ENCODE peak calls at places on chromosomes 1 and 21, in nine cellular contexts. One of them, this sample, is unnamed.

GRCh38 chr1:228058981-228059535 is 23.4 kb upstream of the ARF1 start:
- DNase-seq in HL-60: no peak
- DNase-seq in IMR-90: no peak
- DNase-seq in colonic mucosa: no peak
- DNase-seq in heart left ventricle: no peak
- DNase-seq in Caco-2: no peak
- DNase-seq in psoas muscle: peak; percentile 47
- DNase-seq in neural progenitor cell: no peak
- DNase-seq in HCT116: no peak
- DNase-seq in this sample: no peak

GRCh38 chr1:148317288-148317985 is 165.4 kb upstream of the NBPF11 start:
- DNase-seq in HL-60: no peak
- DNase-seq in IMR-90: no peak
- DNase-seq in colonic mucosa: no peak
- DNase-seq in heart left ventricle: no peak
- DNase-seq in Caco-2: no peak
- DNase-seq in psoas muscle: no peak
- DNase-seq in neural progenitor cell: no peak
- DNase-seq in HCT116: no peak
- DNase-seq in this sample: no peak

GRCh38 chr1:181021811-181022434 is 747 bp downstream of the STX6 start:
- DNase-seq in HL-60: no peak
- DNase-seq in IMR-90: peak; percentile 73
- DNase-seq in colonic mucosa: peak; percentile 72
- DNase-seq in heart left ventricle: peak; percentile 74
- DNase-seq in Caco-2: peak; percentile 58
- DNase-seq in psoas muscle: peak; percentile 70
- DNase-seq in neural progenitor cell: peak; percentile 85
- DNase-seq in HCT116: no peak
- DNase-seq in this sample: no peak

GRCh38 chr1:8382051-8382505 is 64.2 kb downstream of the SLC45A1 start:
- DNase-seq in HL-60: no peak
- DNase-seq in IMR-90: no peak
- DNase-seq in colonic mucosa: no peak
- DNase-seq in heart left ventricle: no peak
- DNase-seq in Caco-2: no peak
- DNase-seq in psoas muscle: no peak
- DNase-seq in neural progenitor cell: peak; percentile 88
- DNase-seq in HCT116: no peak
- DNase-seq in this sample: peak; percentile 80

GRCh38 chr1:186620951-186621350 is 59.3 kb downstream of the PTGS2 start:
- DNase-seq in HL-60: peak; percentile 63
- DNase-seq in IMR-90: peak; percentile 78
- DNase-seq in colonic mucosa: no peak
- DNase-seq in heart left ventricle: no peak
- DNase-seq in Caco-2: no peak
- DNase-seq in psoas muscle: no peak
- DNase-seq in neural progenitor cell: no peak
- DNase-seq in HCT116: no peak
- DNase-seq in this sample: peak; percentile 26

GRCh38 chr1:36177589-36178463 is 21.9 kb downstream of the MAP7D1 start:
- DNase-seq in HL-60: no peak
- DNase-seq in IMR-90: no peak
- DNase-seq in colonic mucosa: no peak
- DNase-seq in heart left ventricle: no peak
- DNase-seq in Caco-2: no peak
- DNase-seq in psoas muscle: no peak
- DNase-seq in neural progenitor cell: peak; percentile 24
- DNase-seq in HCT116: no peak
- DNase-seq in this sample: no peak

GRCh38 chr21:36073181-36073580 is 3.4 kb downstream of the CBR1 start:
- DNase-seq in HL-60: no peak
- DNase-seq in IMR-90: no peak
- DNase-seq in colonic mucosa: no peak
- DNase-seq in heart left ventricle: no peak
- DNase-seq in Caco-2: no peak
- DNase-seq in psoas muscle: no peak
- DNase-seq in neural progenitor cell: no peak
- DNase-seq in HCT116: no peak
- DNase-seq in this sample: no peak

GRCh38 chr1:193437785-193438184 is 251.4 kb upstream of the B3GALT2 start:
- DNase-seq in HL-60: no peak
- DNase-seq in IMR-90: no peak
- DNase-seq in colonic mucosa: no peak
- DNase-seq in heart left ventricle: no peak
- DNase-seq in Caco-2: no peak
- DNase-seq in psoas muscle: no peak
- DNase-seq in neural progenitor cell: no peak
- DNase-seq in HCT116: no peak
- DNase-seq in this sample: no peak

GRCh38 chr1:242828828-242829227 is 304.3 kb upstream of the PLD5 start:
- DNase-seq in HL-60: no peak
- DNase-seq in IMR-90: no peak
- DNase-seq in colonic mucosa: no peak
- DNase-seq in heart left ventricle: no peak
- DNase-seq in Caco-2: no peak
- DNase-seq in psoas muscle: no peak
- DNase-seq in neural progenitor cell: peak; percentile 74
- DNase-seq in HCT116: no peak
- DNase-seq in this sample: no peak

GRCh38 chr1:47708658-47709301 is 270.9 kb downstream of the FOXD2 start:
- DNase-seq in HL-60: no peak
- DNase-seq in IMR-90: no peak
- DNase-seq in colonic mucosa: peak; percentile 51
- DNase-seq in heart left ventricle: no peak
- DNase-seq in Caco-2: peak; percentile 57
- DNase-seq in psoas muscle: no peak
- DNase-seq in neural progenitor cell: peak; percentile 88
- DNase-seq in HCT116: no peak
- DNase-seq in this sample: no peak

GRCh38 chr21:17506936-17507335 is 5.9 kb upstream of the CXADR start:
- DNase-seq in HL-60: no peak
- DNase-seq in IMR-90: no peak
- DNase-seq in colonic mucosa: peak; percentile 63
- DNase-seq in heart left ventricle: no peak
- DNase-seq in Caco-2: no peak
- DNase-seq in psoas muscle: no peak
- DNase-seq in neural progenitor cell: no peak
- DNase-seq in HCT116: no peak
- DNase-seq in this sample: no peak

GRCh38 chr1:12125422-12126355 is 41.1 kb upstream of the TNFRSF1B start:
- DNase-seq in HL-60: no peak
- DNase-seq in IMR-90: no peak
- DNase-seq in colonic mucosa: no peak
- DNase-seq in heart left ventricle: peak; percentile 45
- DNase-seq in Caco-2: no peak
- DNase-seq in psoas muscle: no peak
- DNase-seq in neural progenitor cell: peak; percentile 29
- DNase-seq in HCT116: no peak
- DNase-seq in this sample: no peak

GRCh38 chr1:83588140-83588539 is 410.8 kb downstream of the TTLL7 start:
- DNase-seq in HL-60: no peak
- DNase-seq in IMR-90: no peak
- DNase-seq in colonic mucosa: no peak
- DNase-seq in heart left ventricle: no peak
- DNase-seq in Caco-2: no peak
- DNase-seq in psoas muscle: no peak
- DNase-seq in neural progenitor cell: no peak
- DNase-seq in HCT116: no peak
- DNase-seq in this sample: no peak

GRCh38 chr1:83581747-83582146 is 417.2 kb downstream of the TTLL7 start:
- DNase-seq in HL-60: no peak
- DNase-seq in IMR-90: no peak
- DNase-seq in colonic mucosa: no peak
- DNase-seq in heart left ventricle: no peak
- DNase-seq in Caco-2: no peak
- DNase-seq in psoas muscle: no peak
- DNase-seq in neural progenitor cell: no peak
- DNase-seq in HCT116: no peak
- DNase-seq in this sample: no peak

GRCh38 chr1:83583351-83584014 is 415.4 kb downstream of the TTLL7 start:
- DNase-seq in HL-60: no peak
- DNase-seq in IMR-90: no peak
- DNase-seq in colonic mucosa: peak; percentile 18
- DNase-seq in heart left ventricle: no peak
- DNase-seq in Caco-2: no peak
- DNase-seq in psoas muscle: no peak
- DNase-seq in neural progenitor cell: peak; percentile 10
- DNase-seq in HCT116: no peak
- DNase-seq in this sample: no peak
- TF ChIP-seq CTCF in HL-60: no peak
- TF ChIP-seq CTCF in IMR-90: no peak
- TF ChIP-seq CTCF in colonic mucosa: no peak
- TF ChIP-seq CTCF in heart left ventricle: no peak
- TF ChIP-seq CTCF in Caco-2: no peak
- TF ChIP-seq CTCF in psoas muscle: no peak
- TF ChIP-seq CTCF in neural progenitor cell: peak; percentile 42
- TF ChIP-seq CTCF in HCT116: no peak
- TF ChIP-seq CTCF in this sample: no peak

GRCh38 chr21:33478182-33478581 is 1.6 kb downstream of the TMEM50B start:
- DNase-seq in HL-60: no peak
- DNase-seq in IMR-90: no peak
- DNase-seq in colonic mucosa: no peak
- DNase-seq in heart left ventricle: no peak
- DNase-seq in Caco-2: no peak
- DNase-seq in psoas muscle: no peak
- DNase-seq in neural progenitor cell: no peak
- DNase-seq in HCT116: no peak
- DNase-seq in this sample: no peak
- H3K4me3 ChIP-seq in HL-60: peak overlapping the region; percentile 80
- H3K4me3 ChIP-seq in IMR-90: peak overlapping the region; percentile 90
- H3K4me3 ChIP-seq in colonic mucosa: peak overlapping the region; percentile 99
- H3K4me3 ChIP-seq in heart left ventricle: peak overlapping the region; percentile 90
- H3K4me3 ChIP-seq in Caco-2: peak overlapping the region; percentile 91
- H3K4me3 ChIP-seq in psoas muscle: peak overlapping the region; percentile 81
- H3K4me3 ChIP-seq in neural progenitor cell: peak overlapping the region; percentile 83
- H3K4me3 ChIP-seq in HCT116: peak overlapping the region; percentile 92
- H3K4me3 ChIP-seq in this sample: peak overlapping the region; percentile 92

GRCh38 chr1:53737648-53738204 is 1.2 kb downstream of the GLIS1 start:
- DNase-seq in HL-60: no peak
- DNase-seq in IMR-90: no peak
- DNase-seq in colonic mucosa: no peak
- DNase-seq in heart left ventricle: no peak
- DNase-seq in Caco-2: peak; percentile 2
- DNase-seq in psoas muscle: peak; percentile 56
- DNase-seq in neural progenitor cell: peak; percentile 55
- DNase-seq in HCT116: no peak
- DNase-seq in this sample: no peak

GRCh38 chr1:53739109-53739681 is at the start of gene GLIS1:
- DNase-seq in HL-60: peak; percentile 39
- DNase-seq in IMR-90: peak; percentile 82
- DNase-seq in colonic mucosa: peak; percentile 81
- DNase-seq in heart left ventricle: peak; percentile 83
- DNase-seq in Caco-2: peak; percentile 86
- DNase-seq in psoas muscle: peak; percentile 86
- DNase-seq in neural progenitor cell: peak; percentile 97
- DNase-seq in HCT116: peak; percentile 37
- DNase-seq in this sample: no peak

GRCh38 chr1:53740621-53741105 is 1.7 kb upstream of the GLIS1 start:
- DNase-seq in HL-60: no peak
- DNase-seq in IMR-90: peak; percentile 87
- DNase-seq in colonic mucosa: no peak
- DNase-seq in heart left ventricle: no peak
- DNase-seq in Caco-2: no peak
- DNase-seq in psoas muscle: no peak
- DNase-seq in neural progenitor cell: no peak
- DNase-seq in HCT116: no peak
- DNase-seq in this sample: no peak

GRCh38 chr1:53736290-53736689 is 2.7 kb downstream of the GLIS1 start:
- DNase-seq in HL-60: no peak
- DNase-seq in IMR-90: peak; percentile 78
- DNase-seq in colonic mucosa: no peak
- DNase-seq in heart left ventricle: no peak
- DNase-seq in Caco-2: no peak
- DNase-seq in psoas muscle: no peak
- DNase-seq in neural progenitor cell: no peak
- DNase-seq in HCT116: no peak
- DNase-seq in this sample: no peak

DNA sequence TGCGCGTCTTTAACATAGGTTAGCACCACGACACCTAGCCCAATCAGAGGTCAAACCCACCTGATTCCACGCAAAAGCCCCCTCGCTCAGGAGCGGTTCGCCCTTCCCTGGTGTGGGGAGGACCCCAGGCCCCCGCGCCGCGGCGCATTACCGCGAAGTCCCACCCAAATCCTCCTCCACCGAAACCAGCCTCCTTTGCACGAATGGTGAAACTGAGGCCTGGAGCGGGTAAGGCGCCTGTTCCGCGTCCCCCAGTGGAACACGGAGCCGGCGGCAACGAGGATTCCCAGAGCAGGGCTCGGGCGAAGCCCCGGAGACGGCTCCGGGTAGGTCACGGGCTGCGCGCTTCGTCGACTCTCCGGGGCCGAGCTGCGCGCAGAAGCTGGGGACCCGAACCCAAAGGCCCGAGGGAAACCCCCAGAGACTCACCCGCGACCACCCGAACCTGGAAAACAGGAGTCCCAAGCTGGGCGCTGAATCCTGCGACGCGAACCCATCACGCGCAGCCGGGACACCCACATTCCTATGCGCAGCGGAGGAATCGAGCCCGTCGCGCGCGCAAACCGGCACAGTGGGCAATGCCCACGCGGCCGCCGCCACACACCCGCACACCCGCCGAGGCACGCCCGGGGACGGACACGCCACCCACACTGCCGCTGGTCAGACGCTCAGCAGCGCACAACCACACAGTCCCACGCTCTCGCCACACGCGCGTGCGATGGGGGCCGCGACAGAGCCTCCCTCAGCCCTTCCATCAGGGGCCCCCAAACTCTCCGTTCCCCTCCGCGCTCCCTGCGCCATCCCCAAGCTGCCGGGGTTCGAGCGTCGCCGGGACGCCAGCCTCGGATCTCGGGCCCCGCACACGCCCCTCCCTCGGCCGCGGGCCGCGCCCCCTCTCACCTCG is 507 bp downstream of the GLIS1 start:
- DNase-seq in HL-60: no peak
- DNase-seq in IMR-90: no peak
- DNase-seq in colonic mucosa: no peak
- DNase-seq in heart left ventricle: no peak
- DNase-seq in Caco-2: peak; percentile 3
- DNase-seq in psoas muscle: peak; percentile 53
- DNase-seq in neural progenitor cell: peak; percentile 50
- DNase-seq in HCT116: no peak
- DNase-seq in this sample: no peak
- H3K27me3 ChIP-seq in HL-60: peaks cover 46% of the 10 kb centered on the region
- H3K27me3 ChIP-seq in IMR-90: no peaks in the 10 kb centered on the region
- H3K27me3 ChIP-seq in colonic mucosa: peaks cover 38% of the 10 kb centered on the region
- H3K27me3 ChIP-seq in heart left ventricle: peaks cover 14% of the 10 kb centered on the region
- H3K27me3 ChIP-seq in Caco-2: peaks cover 2% of the 10 kb centered on the region
- H3K27me3 ChIP-seq in psoas muscle: no peaks in the 10 kb centered on the region
- H3K27me3 ChIP-seq in neural progenitor cell: peaks cover 99% of the 10 kb centered on the region
- H3K27me3 ChIP-seq in HCT116: no peaks in the 10 kb centered on the region
- H3K27me3 ChIP-seq in this sample: peaks cover 21% of the 10 kb centered on the region

DNA sequence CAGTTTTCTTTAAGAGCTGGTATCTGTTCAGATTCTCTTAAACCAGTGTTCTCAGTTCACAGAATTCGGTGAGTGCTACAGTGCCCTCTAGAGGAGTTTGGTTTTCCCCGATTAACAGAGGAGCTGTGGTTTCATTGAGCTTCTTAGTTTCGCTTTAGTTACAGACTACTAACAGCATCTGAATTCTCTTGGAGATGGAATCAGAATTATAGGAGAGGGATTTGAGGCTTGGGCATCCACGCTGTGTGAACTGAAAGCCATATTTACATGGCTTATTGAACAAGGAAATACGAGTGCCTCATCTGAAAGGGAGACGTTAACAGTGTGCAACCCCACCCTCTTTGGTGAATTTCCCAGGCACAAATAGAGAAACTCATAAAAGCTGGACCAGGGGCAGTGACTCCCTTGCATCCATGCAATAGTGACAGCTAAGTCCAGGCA is 202.0 kb downstream of the USH2A start:
- DNase-seq in HL-60: no peak
- DNase-seq in IMR-90: peak; percentile 86
- DNase-seq in colonic mucosa: peak; percentile 57
- DNase-seq in heart left ventricle: peak; percentile 15
- DNase-seq in Caco-2: peak; percentile 70
- DNase-seq in psoas muscle: no peak
- DNase-seq in neural progenitor cell: peak; percentile 82
- DNase-seq in HCT116: peak; percentile 7
- DNase-seq in this sample: peak; percentile 42
- TF ChIP-seq CTCF in HL-60: peak; percentile 51
- TF ChIP-seq CTCF in IMR-90: peak; percentile 83
- TF ChIP-seq CTCF in colonic mucosa: peak; percentile 45
- TF ChIP-seq CTCF in heart left ventricle: peak; percentile 31
- TF ChIP-seq CTCF in Caco-2: peak; percentile 83
- TF ChIP-seq CTCF in psoas muscle: peak; percentile 61
- TF ChIP-seq CTCF in neural progenitor cell: peak; percentile 88
- TF ChIP-seq CTCF in HCT116: peak; percentile 50
- TF ChIP-seq CTCF in this sample: peak; percentile 76